ENCODE peak calls at places on chromosome 12, in six cellular contexts. J is lower lobe of right lung, Z is astrocyte of the cerebellum, B is GM12865, C is heart left ventricle, N is Peyer's patch. P is an unnamed sample.

GRCh38 chr12:120060196-120060595 is 56.4 kb downstream of the RAB35 start:
- DNase-seq in J (no peak), N (no peak), C (no peak), Z (no peak), B (no peak), P (no peak)

GRCh38 chr12:65911321-65911720 is 87.0 kb downstream of the HMGA2 start:
- DNase-seq in B (no peak), N (no peak), Z (no peak), C (no peak), J (no peak), P (no peak)

GRCh38 chr12:23253191-23253590 is 628.2 kb downstream of the ETNK1 start:
- DNase-seq in J (no peak), B (no peak), N (no peak), C (no peak), Z (no peak), P (no peak)

GRCh38 chr12:1936406-1937320 is 18.2 kb upstream of the CACNA2D4 start:
- DNase-seq in B (no peak), J (peak), Z (peak), N (peak), C (peak), P (no peak)

GRCh38 chr12:6047249-6048227 is 76.9 kb downstream of the VWF start:
- DNase-seq in J (no peak), C (no peak), B (no peak), N (no peak), Z (no peak), P (no peak)

GRCh38 chr12:93638954-93639353 is 38.2 kb upstream of the CRADD start:
- DNase-seq in B (no peak), N (no peak), J (no peak), C (no peak), Z (no peak), P (no peak)

GRCh38 chr12:116959845-116960514 is 49.2 kb downstream of the FBXW8 start:
- DNase-seq in Z (no peak), J (no peak), N (no peak), C (no peak), B (peak), P (peak)

GRCh38 chr12:65355461-65355860 is 77.0 kb downstream of the MSRB3 start:
- DNase-seq in C (no peak), Z (no peak), J (no peak), N (no peak), B (no peak), P (no peak)

GRCh38 chr12:66165141-66165540 is 4.7 kb downstream of the TMBIM4 start:
- DNase-seq in J (no peak), Z (no peak), N (no peak), B (no peak), C (no peak), P (no peak)

GRCh38 chr12:29792853-29793252 is 9.1 kb upstream of the TMTC1 start:
- DNase-seq in B (no peak), N (no peak), J (no peak), Z (no peak), C (no peak), P (no peak)

GRCh38 chr12:114933428-114934160 is 249.6 kb upstream of the TBX3 start:
- DNase-seq in B (no peak), C (no peak), J (no peak), Z (peak), N (no peak), P (no peak)

GRCh38 chr12:112321277-112321676 is 61.0 kb downstream of the HECTD4 start:
- DNase-seq in N (no peak), Z (no peak), C (no peak), B (no peak), J (no peak), P (no peak)

GRCh38 chr12:50325890-50326391 is 42.6 kb upstream of the LIMA1 start:
- DNase-seq in J (no peak), B (no peak), N (no peak), Z (no peak), C (no peak), P (no peak)

GRCh38 chr12:46223047-46223446 is 45.8 kb downstream of the SLC38A1 start:
- DNase-seq in C (no peak), N (no peak), Z (no peak), J (no peak), B (no peak), P (no peak)

GRCh38 chr12:113138826-113139225 is 3.3 kb upstream of the RASAL1 start:
- DNase-seq in Z (no peak), B (no peak), N (no peak), C (no peak), J (peak), P (no peak)

GRCh38 chr12:40055227-40055579 is 50.7 kb downstream of the SLC2A13 start:
- DNase-seq in B (no peak), C (no peak), N (no peak), Z (no peak), J (no peak), P (no peak)

GRCh38 chr12:82740-83139 is 16.2 kb downstream of the IQSEC3 start:
- DNase-seq in Z (no peak), J (no peak), C (no peak), B (no peak), N (no peak), P (no peak)

GRCh38 chr12:52730383-52730782 is 27.1 kb upstream of the KRT77 start:
- DNase-seq in N (no peak), C (no peak), Z (no peak), B (no peak), J (no peak), P (no peak)

GRCh38 chr12:110200124-110200417 is 75.9 kb downstream of the IFT81 start:
- DNase-seq in B (no peak), C (no peak), N (no peak), Z (no peak), J (no peak), P (no peak)

GRCh38 chr12:6767592-6768384 is 1.6 kb downstream of the PTMS start:
- DNase-seq in N (no peak), J (no peak), C (no peak), B (no peak), Z (no peak), P (no peak)

GRCh38 chr12:41998451-41998850 is 146.2 kb downstream of the GXYLT1 start:
- DNase-seq in Z (no peak), J (no peak), C (no peak), N (no peak), B (no peak), P (no peak)

GRCh38 chr12:131701705-131702572 is 9.0 kb upstream of the SFSWAP start:
- DNase-seq in N (no peak), J (no peak), B (no peak), Z (no peak), C (no peak), P (no peak)

GRCh38 chr12:111196532-111196931 is 172.4 kb downstream of the PHETA1 start:
- DNase-seq in J (no peak), C (no peak), N (no peak), B (no peak), Z (no peak), P (no peak)

GRCh38 chr12:94761559-94761958 is 111.2 kb upstream of the TMCC3 start:
- DNase-seq in J (no peak), Z (peak), N (no peak), C (no peak), B (no peak), P (no peak)

GRCh38 chr12:47636908-47637780 is 68.7 kb downstream of the RPAP3 start:
- DNase-seq in N (no peak), Z (no peak), C (no peak), B (peak), J (peak), P (no peak)

GRCh38 chr12:47707905-47708543 is 2.2 kb upstream of the RPAP3 start:
- DNase-seq in Z (no peak), C (no peak), B (no peak), N (no peak), J (no peak), P (no peak)

GRCh38 chr12:6890789-6891624 is 13.6 kb upstream of the LRRC23 start:
- DNase-seq in N (peak), B (peak), J (peak), Z (peak), C (peak), P (peak)

GRCh38 chr12:130549361-130549760 is 166.7 kb downstream of the RIMBP2 start:
- DNase-seq in Z (no peak), N (no peak), J (no peak), C (no peak), B (no peak), P (no peak)

GRCh38 chr12:130545475-130545874 is 170.6 kb downstream of the RIMBP2 start:
- DNase-seq in B (no peak), Z (no peak), N (no peak), J (no peak), C (no peak), P (no peak)

GRCh38 chr12:130547480-130548155 is 168.5 kb downstream of the RIMBP2 start:
- DNase-seq in B (no peak), J (no peak), C (no peak), N (no peak), Z (no peak), P (no peak)

DNA sequence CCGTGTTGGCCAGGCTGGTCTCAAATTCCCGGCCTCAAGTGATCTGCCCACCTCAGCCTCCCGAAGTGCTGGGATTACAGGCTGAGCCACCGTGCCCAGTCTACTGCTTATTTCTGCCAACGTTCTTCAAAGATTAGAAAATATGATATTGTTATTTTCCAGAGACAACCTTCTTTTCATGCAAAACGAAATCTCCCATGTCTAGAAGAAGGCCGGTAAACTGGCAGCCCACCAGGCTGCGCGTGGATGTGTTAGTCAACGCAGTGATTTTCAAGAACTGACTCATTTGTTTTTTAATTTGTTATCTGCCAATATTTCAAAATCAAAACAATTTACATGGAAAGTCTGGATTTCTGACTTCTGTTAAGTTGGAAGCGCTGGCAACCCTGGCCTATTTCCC is 169.6 kb downstream of the RIMBP2 start:
- DNase-seq in C (no peak), Z (no peak), J (no peak), B (no peak), N (no peak), P (no peak)
- H3K4me3 ChIP-seq in C (no peak), Z (no peak), J (no peak), B (no peak), N (no peak), P (no peak)

GRCh38 chr12:10210225-10210624 is 2.5 kb upstream of the GABARAPL1 start:
- DNase-seq in J (no peak), C (no peak), B (no peak), Z (no peak), N (no peak), P (no peak)

GRCh38 chr12:10205251-10205807 is 7.3 kb upstream of the GABARAPL1 start:
- DNase-seq in C (no peak), J (no peak), Z (no peak), B (no peak), N (no peak), P (no peak)

GRCh38 chr12:10211101-10211974 is 1.3 kb upstream of the GABARAPL1 start:
- DNase-seq in N (peak), C (peak), B (no peak), Z (no peak), J (peak), P (no peak)

GRCh38 chr12:10211975-10212622 is 578 bp upstream of the GABARAPL1 start:
- DNase-seq in C (peak), J (peak), Z (peak), N (peak), B (peak), P (no peak)

GRCh38 chr12:10207136-10207535 is 5.5 kb upstream of the GABARAPL1 start:
- DNase-seq in Z (no peak), J (no peak), C (no peak), N (no peak), B (no peak), P (no peak)
- TF ChIP-seq CTCF in Z (no peak), J (no peak), C (no peak), N (no peak), B (no peak), P (no peak)

GRCh38 chr12:56236985-56237384 is 7.1 kb downstream of the SLC39A5 start:
- DNase-seq in N (no peak), J (no peak), B (no peak), C (no peak), Z (no peak), P (no peak)
- H3K4me3 ChIP-seq in N (no peak), J (no peak), B (no peak), C (no peak), Z (no peak), P (no peak)

DNA sequence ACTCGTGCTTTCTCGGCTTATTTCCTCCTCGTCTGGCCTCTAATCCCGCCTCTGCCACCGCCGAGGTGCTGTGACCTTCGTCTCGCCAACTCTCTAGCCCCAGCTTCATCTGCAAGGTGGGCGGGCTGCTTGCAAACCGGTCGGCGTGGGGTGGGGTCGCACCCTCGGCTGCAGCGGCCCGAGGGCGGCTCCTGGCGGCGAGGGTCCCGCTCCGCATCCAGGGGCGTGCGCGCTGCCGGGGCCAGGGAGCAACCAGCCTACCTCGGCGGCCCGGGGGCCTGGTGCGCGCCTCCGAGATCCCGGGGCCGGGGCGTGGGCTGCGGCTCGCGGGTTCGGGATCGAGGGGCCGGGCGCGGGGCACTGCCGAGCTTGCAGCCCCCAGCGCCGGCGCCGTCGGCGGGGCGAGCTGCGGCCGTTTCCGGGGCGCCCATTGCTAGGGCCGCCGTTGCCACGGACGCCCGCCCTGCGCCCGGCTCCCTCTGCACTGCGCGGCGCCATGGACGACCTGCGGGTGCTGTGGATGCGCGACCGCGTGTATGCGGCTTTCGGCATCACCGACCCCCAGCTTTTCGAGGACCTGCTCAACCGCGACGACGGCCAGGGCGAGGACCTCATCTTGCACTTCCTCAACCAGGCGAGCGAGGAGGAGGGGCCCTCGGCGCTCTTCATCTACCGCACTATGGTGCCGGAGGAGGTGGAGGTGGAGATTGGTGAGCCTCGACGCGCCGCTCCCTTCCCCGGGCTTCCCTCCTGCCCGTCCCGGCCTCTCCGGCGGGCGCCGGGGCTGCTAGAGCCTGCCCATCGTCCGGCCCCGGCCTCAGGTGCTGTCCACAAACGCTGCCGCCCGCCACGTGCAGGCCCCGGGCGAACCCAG is at the start of gene DNAH10:
- DNase-seq in C (no peak), N (peak), B (peak), J (peak), Z (no peak), P (peak)
- TF ChIP-seq CTCF in C (peak), N (no peak), B (peak), J (peak), Z (peak), P (peak)

DNA sequence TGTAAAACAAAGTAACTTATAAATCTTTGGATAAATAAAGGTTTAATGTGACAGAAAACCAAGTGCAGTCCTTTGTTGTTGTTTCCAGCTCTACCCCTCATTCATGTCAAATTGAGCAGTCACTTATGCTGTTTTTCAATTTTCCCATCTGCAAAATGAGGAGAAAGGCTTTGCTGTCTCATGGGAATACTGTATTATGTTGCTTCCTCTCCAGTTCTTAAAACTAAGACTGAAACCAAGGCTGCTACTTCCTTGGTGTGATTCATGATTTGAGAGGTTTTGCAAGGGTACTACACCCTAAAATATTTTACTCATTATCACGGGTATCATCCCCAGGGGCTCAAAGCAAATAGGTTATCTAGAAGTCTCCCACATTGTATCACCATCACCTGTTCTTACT is 155.5 kb upstream of the AVPR1A start:
- DNase-seq in B (peak), N (no peak), J (no peak), C (no peak), Z (no peak), P (no peak)
- H3K4me3 ChIP-seq in B (no peak), N (no peak), J (no peak), C (no peak), Z (no peak), P (no peak)

GRCh38 chr12:53757095-53757770 is 5.5 kb upstream of the CISTR start:
- DNase-seq in N (peak), Z (peak), C (peak), B (peak), J (peak), P (peak)
- TF ChIP-seq CTCF in N (peak), Z (peak), C (peak), B (peak), J (peak), P (peak)

GRCh38 chr12:118124333-118124874 is 11.5 kb upstream of the PEBP1 start:
- DNase-seq in Z (no peak), N (no peak), B (no peak), J (no peak), C (no peak), P (no peak)

GRCh38 chr12:118120579-118121363 is 15.2 kb upstream of the PEBP1 start:
- DNase-seq in J (peak), Z (peak), B (peak), N (peak), C (peak), P (no peak)

GRCh38 chr12:118122264-118122663 is 13.7 kb upstream of the PEBP1 start:
- DNase-seq in J (no peak), Z (no peak), N (no peak), C (no peak), B (no peak), P (no peak)

GRCh38 chr12:118119449-118119879 is 15.7 kb upstream of the VSIG10 start:
- DNase-seq in Z (no peak), C (no peak), N (no peak), B (no peak), J (no peak), P (no peak)
- H3K4me3 ChIP-seq in Z (no peak), C (no peak), N (no peak), B (no peak), J (no peak), P (no peak)

DNA sequence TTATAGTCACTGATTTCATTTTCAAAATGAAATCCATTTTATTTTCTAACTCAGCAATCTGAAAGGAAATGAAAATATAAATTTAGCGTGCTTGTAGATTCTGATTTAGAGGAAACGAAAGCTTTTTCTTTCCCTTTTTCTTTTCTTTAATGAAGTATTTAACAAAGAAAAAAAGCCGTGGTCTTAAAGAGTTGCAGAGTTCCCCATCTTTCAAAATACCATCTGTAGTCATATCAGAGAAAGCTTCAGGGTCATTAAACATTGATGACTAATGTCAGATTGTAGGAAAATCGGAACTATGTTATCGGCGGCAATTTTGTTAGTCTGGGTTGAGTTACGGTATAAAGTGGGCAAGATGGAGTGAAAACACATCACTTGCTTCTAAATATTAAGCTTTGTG is 32.3 kb downstream of the DRAM1 start:
- DNase-seq in C (no peak), Z (no peak), J (no peak), B (peak), N (no peak), P (no peak)
- TF ChIP-seq CTCF in C (no peak), Z (no peak), J (no peak), B (no peak), N (no peak), P (no peak)

P was measured in GM12864.